ENCODE peak calls at places on chromosomes 3 and 15, in eight cellular contexts. One of them, this sample, is unnamed.

GRCh38 chr3:111321786-111322185 is 220.2 kb upstream of the CD96 start:
- DNase-seq in psoas muscle: no peak
- DNase-seq in CD4-positive, alpha-beta T cell: no peak
- DNase-seq in naive thymus-derived CD4-positive, alpha-beta T cell: no peak
- DNase-seq in iPS DF 6.9: no peak
- DNase-seq in GM23248: no peak
- DNase-seq in heart right ventricle: no peak
- DNase-seq in mammary epithelial cell: no peak
- DNase-seq in this sample: no peak

GRCh38 chr15:52678468-52679231 is 538 bp downstream of the ATOSA start:
- DNase-seq in psoas muscle: peak
- DNase-seq in CD4-positive, alpha-beta T cell: peak
- DNase-seq in naive thymus-derived CD4-positive, alpha-beta T cell: peak
- DNase-seq in iPS DF 6.9: peak
- DNase-seq in GM23248: peak
- DNase-seq in heart right ventricle: peak
- DNase-seq in mammary epithelial cell: peak
- DNase-seq in this sample: peak

GRCh38 chr3:50609743-50610085 is 1.9 kb downstream of the CISH start:
- DNase-seq in psoas muscle: no peak
- DNase-seq in CD4-positive, alpha-beta T cell: no peak
- DNase-seq in naive thymus-derived CD4-positive, alpha-beta T cell: no peak
- DNase-seq in iPS DF 6.9: no peak
- DNase-seq in GM23248: no peak
- DNase-seq in heart right ventricle: no peak
- DNase-seq in mammary epithelial cell: no peak
- DNase-seq in this sample: no peak

GRCh38 chr3:188064831-188065493 is 89.0 kb upstream of the LPP start:
- DNase-seq in psoas muscle: no peak
- DNase-seq in CD4-positive, alpha-beta T cell: no peak
- DNase-seq in naive thymus-derived CD4-positive, alpha-beta T cell: no peak
- DNase-seq in iPS DF 6.9: no peak
- DNase-seq in GM23248: no peak
- DNase-seq in heart right ventricle: no peak
- DNase-seq in mammary epithelial cell: no peak
- DNase-seq in this sample: no peak

GRCh38 chr3:128052831-128053419 is 688 bp downstream of the SEC61A1 start:
- DNase-seq in psoas muscle: peak
- DNase-seq in CD4-positive, alpha-beta T cell: no peak
- DNase-seq in naive thymus-derived CD4-positive, alpha-beta T cell: no peak
- DNase-seq in iPS DF 6.9: no peak
- DNase-seq in GM23248: peak
- DNase-seq in heart right ventricle: no peak
- DNase-seq in mammary epithelial cell: no peak
- DNase-seq in this sample: no peak

GRCh38 chr15:35595656-35596055 is 49.7 kb upstream of the DPH6 start:
- DNase-seq in psoas muscle: no peak
- DNase-seq in CD4-positive, alpha-beta T cell: no peak
- DNase-seq in naive thymus-derived CD4-positive, alpha-beta T cell: no peak
- DNase-seq in iPS DF 6.9: no peak
- DNase-seq in GM23248: no peak
- DNase-seq in heart right ventricle: no peak
- DNase-seq in mammary epithelial cell: no peak
- DNase-seq in this sample: no peak

GRCh38 chr3:160226026-160226739 is 961 bp downstream of the C3orf80 start:
- DNase-seq in psoas muscle: no peak
- DNase-seq in CD4-positive, alpha-beta T cell: no peak
- DNase-seq in naive thymus-derived CD4-positive, alpha-beta T cell: peak
- DNase-seq in iPS DF 6.9: no peak
- DNase-seq in GM23248: peak
- DNase-seq in heart right ventricle: no peak
- DNase-seq in mammary epithelial cell: no peak
- DNase-seq in this sample: peak

GRCh38 chr15:65110676-65111292 is 4.2 kb downstream of the UBAP1L start:
- DNase-seq in psoas muscle: no peak
- DNase-seq in CD4-positive, alpha-beta T cell: no peak
- DNase-seq in naive thymus-derived CD4-positive, alpha-beta T cell: no peak
- DNase-seq in iPS DF 6.9: no peak
- DNase-seq in GM23248: peak
- DNase-seq in heart right ventricle: no peak
- DNase-seq in mammary epithelial cell: peak
- DNase-seq in this sample: no peak

GRCh38 chr3:175656451-175656850 is 797.3 kb downstream of the NAALADL2 start:
- DNase-seq in psoas muscle: no peak
- DNase-seq in CD4-positive, alpha-beta T cell: no peak
- DNase-seq in naive thymus-derived CD4-positive, alpha-beta T cell: no peak
- DNase-seq in iPS DF 6.9: no peak
- DNase-seq in GM23248: no peak
- DNase-seq in heart right ventricle: no peak
- DNase-seq in mammary epithelial cell: no peak
- DNase-seq in this sample: no peak

GRCh38 chr3:99159220-99159762 is 257.8 kb upstream of the DCBLD2 start:
- DNase-seq in psoas muscle: no peak
- DNase-seq in CD4-positive, alpha-beta T cell: no peak
- DNase-seq in naive thymus-derived CD4-positive, alpha-beta T cell: no peak
- DNase-seq in iPS DF 6.9: no peak
- DNase-seq in GM23248: no peak
- DNase-seq in heart right ventricle: no peak
- DNase-seq in mammary epithelial cell: no peak
- DNase-seq in this sample: no peak

GRCh38 chr3:100006570-100007271 is 107.6 kb downstream of the FILIP1L start:
- DNase-seq in psoas muscle: no peak
- DNase-seq in CD4-positive, alpha-beta T cell: no peak
- DNase-seq in naive thymus-derived CD4-positive, alpha-beta T cell: no peak
- DNase-seq in iPS DF 6.9: no peak
- DNase-seq in GM23248: peak
- DNase-seq in heart right ventricle: no peak
- DNase-seq in mammary epithelial cell: peak
- DNase-seq in this sample: no peak

GRCh38 chr3:17745301-17745700 is 2.9 kb upstream of the TBC1D5 start:
- DNase-seq in psoas muscle: no peak
- DNase-seq in CD4-positive, alpha-beta T cell: no peak
- DNase-seq in naive thymus-derived CD4-positive, alpha-beta T cell: no peak
- DNase-seq in iPS DF 6.9: no peak
- DNase-seq in GM23248: no peak
- DNase-seq in heart right ventricle: no peak
- DNase-seq in mammary epithelial cell: no peak
- DNase-seq in this sample: no peak

GRCh38 chr3:108300103-108300849 is 3.9 kb downstream of the HHLA2 start:
- DNase-seq in psoas muscle: no peak
- DNase-seq in CD4-positive, alpha-beta T cell: no peak
- DNase-seq in naive thymus-derived CD4-positive, alpha-beta T cell: no peak
- DNase-seq in iPS DF 6.9: no peak
- DNase-seq in GM23248: no peak
- DNase-seq in heart right ventricle: no peak
- DNase-seq in mammary epithelial cell: peak
- DNase-seq in this sample: no peak

GRCh38 chr15:63858448-63858847 is 24.7 kb upstream of the HERC1 start:
- DNase-seq in psoas muscle: no peak
- DNase-seq in CD4-positive, alpha-beta T cell: no peak
- DNase-seq in naive thymus-derived CD4-positive, alpha-beta T cell: no peak
- DNase-seq in iPS DF 6.9: no peak
- DNase-seq in GM23248: no peak
- DNase-seq in heart right ventricle: no peak
- DNase-seq in mammary epithelial cell: no peak
- DNase-seq in this sample: no peak
- H3K27ac ChIP-seq in psoas muscle: peak
- H3K27ac ChIP-seq in CD4-positive, alpha-beta T cell: peak
- H3K27ac ChIP-seq in naive thymus-derived CD4-positive, alpha-beta T cell: peak
- H3K27ac ChIP-seq in iPS DF 6.9: no peak
- H3K27ac ChIP-seq in GM23248: no peak
- H3K27ac ChIP-seq in heart right ventricle: peak
- H3K27ac ChIP-seq in mammary epithelial cell: no peak
- H3K27ac ChIP-seq in this sample: no peak

DNA sequence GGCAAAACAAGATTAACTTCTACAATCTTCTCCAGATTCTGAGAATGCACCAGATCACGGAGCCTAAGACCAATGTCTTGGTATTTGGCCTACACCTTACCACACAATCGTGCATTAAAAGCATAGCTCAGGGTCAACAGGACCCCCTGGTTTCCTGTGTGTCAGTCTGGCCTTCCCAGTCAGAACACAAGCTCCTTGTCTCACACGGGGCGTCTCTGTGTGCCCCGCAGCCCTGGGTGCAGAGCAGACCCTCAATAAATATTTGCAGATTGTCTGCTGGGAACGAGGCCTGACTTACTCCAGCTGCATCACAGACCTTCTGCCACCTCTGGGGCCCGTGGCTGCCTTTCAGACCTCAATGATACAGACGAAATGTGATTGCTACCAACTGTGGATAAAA is 82.5 kb upstream of the CTNNB1 start:
- DNase-seq in psoas muscle: no peak
- DNase-seq in CD4-positive, alpha-beta T cell: no peak
- DNase-seq in naive thymus-derived CD4-positive, alpha-beta T cell: no peak
- DNase-seq in iPS DF 6.9: no peak
- DNase-seq in GM23248: no peak
- DNase-seq in heart right ventricle: no peak
- DNase-seq in mammary epithelial cell: no peak
- DNase-seq in this sample: no peak
- H3K27ac ChIP-seq in psoas muscle: no peak
- H3K27ac ChIP-seq in CD4-positive, alpha-beta T cell: no peak
- H3K27ac ChIP-seq in naive thymus-derived CD4-positive, alpha-beta T cell: peak
- H3K27ac ChIP-seq in iPS DF 6.9: no peak
- H3K27ac ChIP-seq in GM23248: no peak
- H3K27ac ChIP-seq in heart right ventricle: peak
- H3K27ac ChIP-seq in mammary epithelial cell: no peak
- H3K27ac ChIP-seq in this sample: no peak

DNA sequence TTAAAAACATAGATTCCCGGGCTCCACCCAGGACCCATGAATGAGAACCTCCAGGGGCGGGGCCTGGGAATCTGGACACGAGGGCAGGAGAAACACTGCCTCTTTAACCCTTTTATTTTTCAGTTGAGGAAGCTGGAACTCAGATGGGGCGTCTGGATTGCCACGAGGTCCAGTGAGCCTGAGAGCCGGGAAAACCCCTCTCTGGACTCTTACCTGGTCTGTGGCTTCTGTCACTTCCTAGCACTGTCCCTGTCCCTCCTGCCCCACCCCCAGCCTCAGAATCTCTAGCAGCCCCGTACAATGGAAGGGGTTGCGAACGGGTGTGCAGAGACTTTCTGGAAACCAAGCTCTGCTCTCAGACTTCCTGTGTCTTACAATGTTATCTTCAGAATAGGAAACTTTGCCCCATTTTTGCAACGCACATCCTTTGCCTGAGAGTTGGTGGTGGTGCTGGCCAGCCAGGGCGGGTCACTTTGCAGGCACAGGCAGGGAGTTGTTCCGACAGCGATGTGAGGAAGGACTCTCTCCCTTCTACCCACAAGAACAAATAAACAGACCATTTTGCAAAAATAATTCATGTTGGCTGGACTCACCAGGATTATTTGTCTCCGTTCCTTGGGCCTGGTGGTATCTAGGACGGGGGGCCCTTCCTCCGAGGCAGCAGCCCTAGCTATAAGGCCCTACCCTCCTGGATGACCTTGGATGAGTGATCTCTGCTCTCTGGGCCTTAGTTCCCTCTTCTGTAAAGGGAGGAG is 59.1 kb downstream of the SMAD6 start:
- DNase-seq in psoas muscle: peak
- DNase-seq in CD4-positive, alpha-beta T cell: no peak
- DNase-seq in naive thymus-derived CD4-positive, alpha-beta T cell: no peak
- DNase-seq in iPS DF 6.9: no peak
- DNase-seq in GM23248: peak
- DNase-seq in heart right ventricle: peak
- DNase-seq in mammary epithelial cell: no peak
- DNase-seq in this sample: no peak
- H3K27ac ChIP-seq in psoas muscle: peak
- H3K27ac ChIP-seq in CD4-positive, alpha-beta T cell: no peak
- H3K27ac ChIP-seq in naive thymus-derived CD4-positive, alpha-beta T cell: no peak
- H3K27ac ChIP-seq in iPS DF 6.9: no peak
- H3K27ac ChIP-seq in GM23248: peak
- H3K27ac ChIP-seq in heart right ventricle: peak
- H3K27ac ChIP-seq in mammary epithelial cell: no peak
- H3K27ac ChIP-seq in this sample: peak

GRCh38 chr15:93072011-93072410 is 17.0 kb downstream of the RGMA start:
- DNase-seq in psoas muscle: no peak
- DNase-seq in CD4-positive, alpha-beta T cell: no peak
- DNase-seq in naive thymus-derived CD4-positive, alpha-beta T cell: no peak
- DNase-seq in iPS DF 6.9: no peak
- DNase-seq in GM23248: peak
- DNase-seq in heart right ventricle: no peak
- DNase-seq in mammary epithelial cell: no peak
- DNase-seq in this sample: no peak

GRCh38 chr15:93071469-93071891 is 17.5 kb downstream of the RGMA start:
- DNase-seq in psoas muscle: peak
- DNase-seq in CD4-positive, alpha-beta T cell: no peak
- DNase-seq in naive thymus-derived CD4-positive, alpha-beta T cell: no peak
- DNase-seq in iPS DF 6.9: no peak
- DNase-seq in GM23248: peak
- DNase-seq in heart right ventricle: no peak
- DNase-seq in mammary epithelial cell: no peak
- DNase-seq in this sample: no peak

GRCh38 chr15:93073465-93073952 is 15.5 kb downstream of the RGMA start:
- DNase-seq in psoas muscle: peak
- DNase-seq in CD4-positive, alpha-beta T cell: no peak
- DNase-seq in naive thymus-derived CD4-positive, alpha-beta T cell: no peak
- DNase-seq in iPS DF 6.9: no peak
- DNase-seq in GM23248: no peak
- DNase-seq in heart right ventricle: no peak
- DNase-seq in mammary epithelial cell: no peak
- DNase-seq in this sample: peak

GRCh38 chr15:93070901-93071300 is 18.1 kb downstream of the RGMA start:
- DNase-seq in psoas muscle: peak
- DNase-seq in CD4-positive, alpha-beta T cell: no peak
- DNase-seq in naive thymus-derived CD4-positive, alpha-beta T cell: no peak
- DNase-seq in iPS DF 6.9: no peak
- DNase-seq in GM23248: no peak
- DNase-seq in heart right ventricle: no peak
- DNase-seq in mammary epithelial cell: no peak
- DNase-seq in this sample: no peak

GRCh38 chr15:93072440-93073394 is 16.3 kb downstream of the RGMA start:
- DNase-seq in psoas muscle: peak
- DNase-seq in CD4-positive, alpha-beta T cell: no peak
- DNase-seq in naive thymus-derived CD4-positive, alpha-beta T cell: no peak
- DNase-seq in iPS DF 6.9: no peak
- DNase-seq in GM23248: peak
- DNase-seq in heart right ventricle: peak
- DNase-seq in mammary epithelial cell: peak
- DNase-seq in this sample: peak
- H3K27ac ChIP-seq in psoas muscle: peak
- H3K27ac ChIP-seq in CD4-positive, alpha-beta T cell: no peak
- H3K27ac ChIP-seq in naive thymus-derived CD4-positive, alpha-beta T cell: no peak
- H3K27ac ChIP-seq in iPS DF 6.9: no peak
- H3K27ac ChIP-seq in GM23248: no peak
- H3K27ac ChIP-seq in heart right ventricle: peak
- H3K27ac ChIP-seq in mammary epithelial cell: no peak
- H3K27ac ChIP-seq in this sample: peak

DNA sequence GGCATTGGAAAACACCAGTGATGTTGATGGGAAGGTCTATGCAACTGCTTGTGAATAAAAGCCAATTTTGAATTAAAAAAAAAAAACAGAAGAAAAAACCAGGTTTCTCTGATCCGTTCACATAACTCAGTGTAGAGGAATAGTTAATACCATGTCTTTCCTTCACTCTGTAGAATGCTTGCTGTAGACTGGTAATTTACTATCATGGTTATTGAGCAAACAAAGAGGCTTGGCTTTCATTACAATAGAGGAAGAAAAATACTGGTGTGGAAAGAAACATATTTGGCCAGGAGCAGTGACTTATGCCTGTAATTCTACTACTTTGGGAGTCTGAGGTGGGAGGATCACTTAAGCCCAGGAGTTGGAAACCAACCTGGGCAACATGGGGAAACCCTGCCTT is 41.1 kb downstream of the GATM start:
- DNase-seq in psoas muscle: no peak
- DNase-seq in CD4-positive, alpha-beta T cell: no peak
- DNase-seq in naive thymus-derived CD4-positive, alpha-beta T cell: no peak
- DNase-seq in iPS DF 6.9: no peak
- DNase-seq in GM23248: no peak
- DNase-seq in heart right ventricle: no peak
- DNase-seq in mammary epithelial cell: no peak
- DNase-seq in this sample: no peak
- H3K27ac ChIP-seq in psoas muscle: no peak
- H3K27ac ChIP-seq in CD4-positive, alpha-beta T cell: no peak
- H3K27ac ChIP-seq in naive thymus-derived CD4-positive, alpha-beta T cell: no peak
- H3K27ac ChIP-seq in iPS DF 6.9: no peak
- H3K27ac ChIP-seq in GM23248: no peak
- H3K27ac ChIP-seq in heart right ventricle: no peak
- H3K27ac ChIP-seq in mammary epithelial cell: no peak
- H3K27ac ChIP-seq in this sample: no peak

This sample was measured in sigmoid colon.